ENCODE peak calls at places on chromosome 7, in ten cellular contexts. V is fibroblast of mammary gland; D is Panc1; C is HuH-7; F is NCI-H526; L is hypothalamus; H is activated T-helper 1 cell treated with anti-CD3 and anti-CD28 coated beads, Interleukin-12 subunit alpha, Interleukin-12 subunit beta, Interleukin-2, Interleukin-4 antibody, amounts not matched to agents 30 ng/mL and 10 ng/mL and 1 ng/mL, durations not matched to agents 14 hours and 24 hours and 36 hours; X is mesendoderm; T is frontal cortex; R is activated CD8-positive, alpha-beta memory T cell treated with anti-CD3 and anti-CD28 coated beads, Interleukin-2, amount 50 U/mL, for 48 hours. W is an unnamed sample.
A peak's percentile ranks its signal among the peaks of the same experiment; 100 is the strongest.

GRCh38 chr7:36690514-36691187 is 33.6 kb downstream of the AOAH start:
- DNase-seq in F (no peak), X (no peak), D (no peak), H (no peak), R (no peak), T (no peak), C (no peak), L (no peak), V (no peak), W (no peak)

GRCh38 chr7:99375070-99375807 is 709 bp downstream of the ARPC1B start:
- DNase-seq in T (peak; percentile 81), H (peak; percentile 67), F (peak; percentile 77), R (peak; percentile 83), X (peak; percentile 70), L (peak; percentile 44), C (peak; percentile 80), D (no peak), V (peak; percentile 65), W (peak; percentile 84)

GRCh38 chr7:3336042-3336665 is 35.1 kb downstream of the SDK1 start:
- DNase-seq in V (no peak), F (no peak), C (no peak), R (no peak), X (no peak), L (no peak), T (no peak), D (no peak), H (no peak), W (no peak)

GRCh38 chr7:155560982-155561686 is 14.8 kb upstream of the CNPY1 start:
- DNase-seq in C (no peak), H (no peak), X (no peak), F (no peak), R (no peak), L (no peak), V (no peak), T (no peak), D (no peak), W (no peak)

GRCh38 chr7:31134246-31135188 is 82.4 kb downstream of the ADCYAP1R1 start:
- DNase-seq in C (peak; percentile 74), T (peak; percentile 55), X (peak; percentile 91), D (no peak), L (peak; percentile 64), H (peak; percentile 22), F (peak; percentile 91), R (peak; percentile 74), V (peak; percentile 70), W (peak; percentile 90)

GRCh38 chr7:34672430-34672829 is 14.4 kb downstream of the NPSR1 start:
- DNase-seq in H (no peak), L (no peak), X (no peak), C (no peak), F (no peak), R (no peak), D (peak; percentile 58), V (peak; percentile 41), T (no peak), W (no peak)

GRCh38 chr7:97027427-97028234 is 3.0 kb upstream of the DLX5 start:
- DNase-seq in L (peak; percentile 68), X (peak; percentile 87), V (peak; percentile 82), T (peak; percentile 77), D (peak; percentile 67), R (peak; percentile 80), H (peak; percentile 34), C (peak; percentile 92), F (peak; percentile 91), W (peak; percentile 91)

GRCh38 chr7:25789701-25790240 is 362.2 kb upstream of the NFE2L3 start:
- DNase-seq in X (peak; percentile 11), C (no peak), R (no peak), D (no peak), L (no peak), F (no peak), V (no peak), H (no peak), T (no peak), W (no peak)

GRCh38 chr7:93327006-93327633 is 95.0 kb downstream of the VPS50 start:
- DNase-seq in D (peak; percentile 15), T (no peak), F (no peak), X (no peak), L (no peak), V (peak; percentile 79), R (no peak), C (no peak), H (no peak), W (no peak)

GRCh38 chr7:18831381-18831901 is 286.0 kb downstream of the TWIST1 start:
- DNase-seq in L (no peak), T (no peak), V (peak; percentile 65), R (no peak), D (no peak), X (no peak), F (no peak), H (no peak), C (no peak), W (no peak)

GRCh38 chr7:141551080-141551772 is at the start of gene AGK:
- DNase-seq in D (no peak), F (peak; percentile 92), V (peak; percentile 75), T (peak; percentile 76), X (peak; percentile 84), H (peak; percentile 79), L (peak; percentile 64), C (peak; percentile 88), R (peak; percentile 92), W (peak; percentile 89)

GRCh38 chr7:69864283-69864682 is 266.0 kb downstream of the AUTS2 start:
- DNase-seq in L (no peak), V (peak; percentile 40), X (no peak), C (no peak), H (no peak), D (no peak), F (no peak), R (no peak), T (no peak), W (no peak)

GRCh38 chr7:72919256-72919775 is 5.6 kb upstream of the POM121 start:
- DNase-seq in D (no peak), R (no peak), V (no peak), H (no peak), L (no peak), T (no peak), C (no peak), F (no peak), X (no peak), W (no peak)

GRCh38 chr7:114086491-114086905 is 167.7 kb upstream of the PPP1R3A start:
- DNase-seq in X (peak; percentile 19), T (no peak), H (no peak), R (peak; percentile 61), F (peak; percentile 40), D (no peak), L (no peak), C (peak; percentile 37), V (no peak), W (no peak)

GRCh38 chr7:157425137-157425731 is 88.4 kb downstream of the DNAJB6 start:
- DNase-seq in D (no peak), L (no peak), X (no peak), F (no peak), H (no peak), V (no peak), T (no peak), R (no peak), C (no peak), W (no peak)

GRCh38 chr7:8389898-8390642 is 43.3 kb upstream of the NXPH1 start:
- DNase-seq in C (no peak), R (no peak), L (peak; percentile 86), D (no peak), F (peak; percentile 86), T (peak; percentile 10), H (no peak), V (no peak), X (peak; percentile 89), W (peak; percentile 89)

GRCh38 chr7:92695308-92696261 is 105.4 kb upstream of the FAM133B start:
- DNase-seq in X (peak; percentile 96), L (peak; percentile 7), V (peak; percentile 93), C (peak; percentile 27), F (peak; percentile 73), T (no peak), D (peak; percentile 47), H (no peak), R (no peak), W (peak; percentile 93)

GRCh38 chr7:100413286-100413685 is 15.2 kb downstream of the ZCWPW1 start:
- DNase-seq in T (no peak), R (no peak), L (no peak), X (no peak), D (no peak), C (no peak), F (no peak), V (no peak), H (no peak), W (no peak)

GRCh38 chr7:45563804-45564461 is 10.2 kb upstream of the ADCY1 start:
- DNase-seq in L (no peak), X (no peak), D (no peak), R (peak; percentile 8), H (no peak), V (no peak), T (peak; percentile 16), C (no peak), F (no peak), W (no peak)

GRCh38 chr7:158424531-158424930 is 163.1 kb downstream of the PTPRN2 start:
- DNase-seq in C (no peak), V (no peak), F (no peak), H (no peak), T (no peak), L (no peak), X (no peak), R (no peak), D (no peak), W (no peak)

GRCh38 chr7:70764004-70764691 is 367.8 kb upstream of the GALNT17 start:
- DNase-seq in C (no peak), T (no peak), L (peak; percentile 37), H (no peak), F (no peak), X (no peak), D (no peak), V (no peak), R (no peak), W (no peak)